ENCODE peak calls at places on chromosomes 6 and 20, in seven cellular contexts. One of them, this sample, is unnamed.

GRCh38 chr6:144362042-144363018 is 77.2 kb downstream of the UTRN start:
- DNase-seq in RPMI7951: no peak
- DNase-seq in naive B cell: no peak
- DNase-seq in ureter: no peak
- DNase-seq in stimulated activated CD4-positive, alpha-beta T cell treated with anti-CD3 and anti-CD28 coated beads, Interleukin-1b, Interleukin-23, amount 100 ng/mL, for 24 hours: no peak
- DNase-seq in activated T-helper 1 cell treated with anti-CD3 and anti-CD28 coated beads, Interleukin-2, amount 50 U/mL, for 16 hours: no peak
- DNase-seq in GM18507: no peak
- DNase-seq in this sample: peak; percentile 88

GRCh38 chr6:30213999-30214982 is 1.1 kb upstream of the TRIM26 start:
- DNase-seq in stimulated activated CD4-positive, alpha-beta T cell treated with anti-CD3 and anti-CD28 coated beads, Interleukin-1b, Interleukin-23, amount 100 ng/mL, for 24 hours: peak; percentile 54
- DNase-seq in ureter: peak; percentile 86
- DNase-seq in GM18507: peak; percentile 57
- DNase-seq in RPMI7951: peak; percentile 86
- DNase-seq in activated T-helper 1 cell treated with anti-CD3 and anti-CD28 coated beads, Interleukin-2, amount 50 U/mL, for 16 hours: peak; percentile 57
- DNase-seq in naive B cell: peak; percentile 77
- DNase-seq in this sample: peak; percentile 48

GRCh38 chr6:4931530-4932505 is 72.0 kb downstream of the RPP40 start:
- DNase-seq in RPMI7951: no peak
- DNase-seq in GM18507: no peak
- DNase-seq in activated T-helper 1 cell treated with anti-CD3 and anti-CD28 coated beads, Interleukin-2, amount 50 U/mL, for 16 hours: no peak
- DNase-seq in ureter: no peak
- DNase-seq in naive B cell: no peak
- DNase-seq in stimulated activated CD4-positive, alpha-beta T cell treated with anti-CD3 and anti-CD28 coated beads, Interleukin-1b, Interleukin-23, amount 100 ng/mL, for 24 hours: no peak
- DNase-seq in this sample: no peak

GRCh38 chr6:35148167-35148741 is 7.1 kb upstream of the TCP11 start:
- DNase-seq in GM18507: no peak
- DNase-seq in stimulated activated CD4-positive, alpha-beta T cell treated with anti-CD3 and anti-CD28 coated beads, Interleukin-1b, Interleukin-23, amount 100 ng/mL, for 24 hours: peak; percentile 36
- DNase-seq in activated T-helper 1 cell treated with anti-CD3 and anti-CD28 coated beads, Interleukin-2, amount 50 U/mL, for 16 hours: no peak
- DNase-seq in naive B cell: no peak
- DNase-seq in RPMI7951: peak; percentile 81
- DNase-seq in ureter: no peak
- DNase-seq in this sample: peak; percentile 44

GRCh38 chr6:10413850-10414765 is 766 bp downstream of the TFAP2A start:
- DNase-seq in stimulated activated CD4-positive, alpha-beta T cell treated with anti-CD3 and anti-CD28 coated beads, Interleukin-1b, Interleukin-23, amount 100 ng/mL, for 24 hours: no peak
- DNase-seq in activated T-helper 1 cell treated with anti-CD3 and anti-CD28 coated beads, Interleukin-2, amount 50 U/mL, for 16 hours: no peak
- DNase-seq in ureter: peak; percentile 65
- DNase-seq in GM18507: no peak
- DNase-seq in RPMI7951: peak; percentile 70
- DNase-seq in naive B cell: no peak
- DNase-seq in this sample: no peak

GRCh38 chr6:111482959-111483735 is at the start of gene REV3L:
- DNase-seq in activated T-helper 1 cell treated with anti-CD3 and anti-CD28 coated beads, Interleukin-2, amount 50 U/mL, for 16 hours: peak; percentile 77
- DNase-seq in ureter: peak; percentile 93
- DNase-seq in stimulated activated CD4-positive, alpha-beta T cell treated with anti-CD3 and anti-CD28 coated beads, Interleukin-1b, Interleukin-23, amount 100 ng/mL, for 24 hours: peak; percentile 91
- DNase-seq in RPMI7951: peak; percentile 87
- DNase-seq in naive B cell: peak; percentile 84
- DNase-seq in GM18507: peak; percentile 50
- DNase-seq in this sample: peak; percentile 76

GRCh38 chr6:91181416-91181815 is 594.5 kb upstream of the MAP3K7 start:
- DNase-seq in stimulated activated CD4-positive, alpha-beta T cell treated with anti-CD3 and anti-CD28 coated beads, Interleukin-1b, Interleukin-23, amount 100 ng/mL, for 24 hours: no peak
- DNase-seq in ureter: no peak
- DNase-seq in RPMI7951: no peak
- DNase-seq in GM18507: no peak
- DNase-seq in naive B cell: no peak
- DNase-seq in activated T-helper 1 cell treated with anti-CD3 and anti-CD28 coated beads, Interleukin-2, amount 50 U/mL, for 16 hours: no peak
- DNase-seq in this sample: no peak

GRCh38 chr6:68746376-68746775 is 111.3 kb downstream of the ADGRB3 start:
- DNase-seq in RPMI7951: no peak
- DNase-seq in stimulated activated CD4-positive, alpha-beta T cell treated with anti-CD3 and anti-CD28 coated beads, Interleukin-1b, Interleukin-23, amount 100 ng/mL, for 24 hours: no peak
- DNase-seq in activated T-helper 1 cell treated with anti-CD3 and anti-CD28 coated beads, Interleukin-2, amount 50 U/mL, for 16 hours: no peak
- DNase-seq in ureter: no peak
- DNase-seq in GM18507: no peak
- DNase-seq in naive B cell: no peak
- DNase-seq in this sample: no peak

GRCh38 chr20:5634894-5635293 is 115.3 kb upstream of the SHLD1 start:
- DNase-seq in ureter: no peak
- DNase-seq in RPMI7951: no peak
- DNase-seq in GM18507: no peak
- DNase-seq in naive B cell: no peak
- DNase-seq in activated T-helper 1 cell treated with anti-CD3 and anti-CD28 coated beads, Interleukin-2, amount 50 U/mL, for 16 hours: no peak
- DNase-seq in stimulated activated CD4-positive, alpha-beta T cell treated with anti-CD3 and anti-CD28 coated beads, Interleukin-1b, Interleukin-23, amount 100 ng/mL, for 24 hours: no peak
- DNase-seq in this sample: no peak

GRCh38 chr20:17226410-17227198 is at the start of gene PCSK2:
- DNase-seq in GM18507: no peak
- DNase-seq in RPMI7951: peak; percentile 33
- DNase-seq in naive B cell: no peak
- DNase-seq in ureter: no peak
- DNase-seq in activated T-helper 1 cell treated with anti-CD3 and anti-CD28 coated beads, Interleukin-2, amount 50 U/mL, for 16 hours: no peak
- DNase-seq in stimulated activated CD4-positive, alpha-beta T cell treated with anti-CD3 and anti-CD28 coated beads, Interleukin-1b, Interleukin-23, amount 100 ng/mL, for 24 hours: no peak
- DNase-seq in this sample: no peak

GRCh38 chr6:147510949-147511590 is 2.6 kb downstream of the SAMD5 start:
- DNase-seq in stimulated activated CD4-positive, alpha-beta T cell treated with anti-CD3 and anti-CD28 coated beads, Interleukin-1b, Interleukin-23, amount 100 ng/mL, for 24 hours: no peak
- DNase-seq in GM18507: no peak
- DNase-seq in naive B cell: no peak
- DNase-seq in ureter: no peak
- DNase-seq in activated T-helper 1 cell treated with anti-CD3 and anti-CD28 coated beads, Interleukin-2, amount 50 U/mL, for 16 hours: no peak
- DNase-seq in RPMI7951: no peak
- DNase-seq in this sample: no peak

GRCh38 chr6:16284472-16284871 is 46.1 kb downstream of the GMPR start:
- DNase-seq in ureter: no peak
- DNase-seq in naive B cell: no peak
- DNase-seq in stimulated activated CD4-positive, alpha-beta T cell treated with anti-CD3 and anti-CD28 coated beads, Interleukin-1b, Interleukin-23, amount 100 ng/mL, for 24 hours: no peak
- DNase-seq in RPMI7951: no peak
- DNase-seq in GM18507: no peak
- DNase-seq in activated T-helper 1 cell treated with anti-CD3 and anti-CD28 coated beads, Interleukin-2, amount 50 U/mL, for 16 hours: no peak
- DNase-seq in this sample: no peak

GRCh38 chr20:46755483-46756417 is 46.3 kb downstream of the SLC2A10 start:
- DNase-seq in GM18507: no peak
- DNase-seq in naive B cell: no peak
- DNase-seq in activated T-helper 1 cell treated with anti-CD3 and anti-CD28 coated beads, Interleukin-2, amount 50 U/mL, for 16 hours: no peak
- DNase-seq in ureter: no peak
- DNase-seq in stimulated activated CD4-positive, alpha-beta T cell treated with anti-CD3 and anti-CD28 coated beads, Interleukin-1b, Interleukin-23, amount 100 ng/mL, for 24 hours: no peak
- DNase-seq in RPMI7951: no peak
- DNase-seq in this sample: no peak

GRCh38 chr6:130513770-130514169 is 148.0 kb downstream of the TMEM200A start:
- DNase-seq in naive B cell: peak; percentile 56
- DNase-seq in activated T-helper 1 cell treated with anti-CD3 and anti-CD28 coated beads, Interleukin-2, amount 50 U/mL, for 16 hours: no peak
- DNase-seq in stimulated activated CD4-positive, alpha-beta T cell treated with anti-CD3 and anti-CD28 coated beads, Interleukin-1b, Interleukin-23, amount 100 ng/mL, for 24 hours: no peak
- DNase-seq in ureter: no peak
- DNase-seq in RPMI7951: peak; percentile 91
- DNase-seq in GM18507: no peak
- DNase-seq in this sample: no peak

GRCh38 chr20:56181593-56181992 is 66.9 kb upstream of the MC3R start:
- DNase-seq in GM18507: no peak
- DNase-seq in ureter: no peak
- DNase-seq in activated T-helper 1 cell treated with anti-CD3 and anti-CD28 coated beads, Interleukin-2, amount 50 U/mL, for 16 hours: no peak
- DNase-seq in RPMI7951: no peak
- DNase-seq in naive B cell: no peak
- DNase-seq in stimulated activated CD4-positive, alpha-beta T cell treated with anti-CD3 and anti-CD28 coated beads, Interleukin-1b, Interleukin-23, amount 100 ng/mL, for 24 hours: no peak
- DNase-seq in this sample: no peak

GRCh38 chr20:11332376-11332775 is 585.3 kb upstream of the BTBD3 start:
- DNase-seq in GM18507: no peak
- DNase-seq in naive B cell: no peak
- DNase-seq in ureter: no peak
- DNase-seq in RPMI7951: peak; percentile 19
- DNase-seq in stimulated activated CD4-positive, alpha-beta T cell treated with anti-CD3 and anti-CD28 coated beads, Interleukin-1b, Interleukin-23, amount 100 ng/mL, for 24 hours: no peak
- DNase-seq in activated T-helper 1 cell treated with anti-CD3 and anti-CD28 coated beads, Interleukin-2, amount 50 U/mL, for 16 hours: no peak
- DNase-seq in this sample: no peak

GRCh38 chr6:107670792-107671199 is 153.3 kb downstream of the SCML4 start:
- DNase-seq in GM18507: peak; percentile 35
- DNase-seq in activated T-helper 1 cell treated with anti-CD3 and anti-CD28 coated beads, Interleukin-2, amount 50 U/mL, for 16 hours: no peak
- DNase-seq in naive B cell: peak; percentile 76
- DNase-seq in RPMI7951: peak; percentile 90
- DNase-seq in stimulated activated CD4-positive, alpha-beta T cell treated with anti-CD3 and anti-CD28 coated beads, Interleukin-1b, Interleukin-23, amount 100 ng/mL, for 24 hours: no peak
- DNase-seq in ureter: no peak
- DNase-seq in this sample: peak; percentile 60

GRCh38 chr6:2101213-2101612 is 144.2 kb downstream of the GMDS start:
- DNase-seq in RPMI7951: no peak
- DNase-seq in activated T-helper 1 cell treated with anti-CD3 and anti-CD28 coated beads, Interleukin-2, amount 50 U/mL, for 16 hours: no peak
- DNase-seq in stimulated activated CD4-positive, alpha-beta T cell treated with anti-CD3 and anti-CD28 coated beads, Interleukin-1b, Interleukin-23, amount 100 ng/mL, for 24 hours: no peak
- DNase-seq in ureter: no peak
- DNase-seq in GM18507: no peak
- DNase-seq in naive B cell: no peak
- DNase-seq in this sample: no peak

GRCh38 chr20:33645421-33645820 is 16.7 kb upstream of the C20orf144 start:
- DNase-seq in naive B cell: no peak
- DNase-seq in stimulated activated CD4-positive, alpha-beta T cell treated with anti-CD3 and anti-CD28 coated beads, Interleukin-1b, Interleukin-23, amount 100 ng/mL, for 24 hours: no peak
- DNase-seq in activated T-helper 1 cell treated with anti-CD3 and anti-CD28 coated beads, Interleukin-2, amount 50 U/mL, for 16 hours: no peak
- DNase-seq in ureter: no peak
- DNase-seq in RPMI7951: no peak
- DNase-seq in GM18507: no peak
- DNase-seq in this sample: no peak

GRCh38 chr20:40331249-40331648 is 357.8 kb downstream of the MAFB start:
- DNase-seq in ureter: no peak
- DNase-seq in activated T-helper 1 cell treated with anti-CD3 and anti-CD28 coated beads, Interleukin-2, amount 50 U/mL, for 16 hours: no peak
- DNase-seq in stimulated activated CD4-positive, alpha-beta T cell treated with anti-CD3 and anti-CD28 coated beads, Interleukin-1b, Interleukin-23, amount 100 ng/mL, for 24 hours: no peak
- DNase-seq in RPMI7951: no peak
- DNase-seq in GM18507: no peak
- DNase-seq in naive B cell: no peak
- DNase-seq in this sample: no peak

GRCh38 chr6:74369556-74369993 is 673.6 kb downstream of the CD109 start:
- DNase-seq in ureter: no peak
- DNase-seq in RPMI7951: peak; percentile 23
- DNase-seq in stimulated activated CD4-positive, alpha-beta T cell treated with anti-CD3 and anti-CD28 coated beads, Interleukin-1b, Interleukin-23, amount 100 ng/mL, for 24 hours: no peak
- DNase-seq in naive B cell: no peak
- DNase-seq in activated T-helper 1 cell treated with anti-CD3 and anti-CD28 coated beads, Interleukin-2, amount 50 U/mL, for 16 hours: no peak
- DNase-seq in GM18507: no peak
- DNase-seq in this sample: peak; percentile 14

GRCh38 chr20:44780226-44780625 is 30.1 kb downstream of the RIMS4 start:
- DNase-seq in RPMI7951: peak; percentile 63
- DNase-seq in GM18507: no peak
- DNase-seq in stimulated activated CD4-positive, alpha-beta T cell treated with anti-CD3 and anti-CD28 coated beads, Interleukin-1b, Interleukin-23, amount 100 ng/mL, for 24 hours: peak; percentile 17
- DNase-seq in naive B cell: no peak
- DNase-seq in ureter: no peak
- DNase-seq in activated T-helper 1 cell treated with anti-CD3 and anti-CD28 coated beads, Interleukin-2, amount 50 U/mL, for 16 hours: no peak
- DNase-seq in this sample: peak; percentile 61

GRCh38 chr20:33882018-33882417 is 70.9 kb downstream of the CHMP4B start:
- DNase-seq in stimulated activated CD4-positive, alpha-beta T cell treated with anti-CD3 and anti-CD28 coated beads, Interleukin-1b, Interleukin-23, amount 100 ng/mL, for 24 hours: no peak
- DNase-seq in naive B cell: no peak
- DNase-seq in ureter: no peak
- DNase-seq in GM18507: no peak
- DNase-seq in RPMI7951: no peak
- DNase-seq in activated T-helper 1 cell treated with anti-CD3 and anti-CD28 coated beads, Interleukin-2, amount 50 U/mL, for 16 hours: no peak
- DNase-seq in this sample: no peak

GRCh38 chr6:20325641-20326421 is 75.8 kb upstream of the E2F3 start:
- DNase-seq in stimulated activated CD4-positive, alpha-beta T cell treated with anti-CD3 and anti-CD28 coated beads, Interleukin-1b, Interleukin-23, amount 100 ng/mL, for 24 hours: no peak
- DNase-seq in RPMI7951: no peak
- DNase-seq in ureter: no peak
- DNase-seq in activated T-helper 1 cell treated with anti-CD3 and anti-CD28 coated beads, Interleukin-2, amount 50 U/mL, for 16 hours: no peak
- DNase-seq in GM18507: no peak
- DNase-seq in naive B cell: peak; percentile 55
- DNase-seq in this sample: no peak

GRCh38 chr6:5984150-5985089 is 22.3 kb downstream of the NRN1 start:
- DNase-seq in RPMI7951: no peak
- DNase-seq in naive B cell: no peak
- DNase-seq in GM18507: no peak
- DNase-seq in ureter: no peak
- DNase-seq in stimulated activated CD4-positive, alpha-beta T cell treated with anti-CD3 and anti-CD28 coated beads, Interleukin-1b, Interleukin-23, amount 100 ng/mL, for 24 hours: no peak
- DNase-seq in activated T-helper 1 cell treated with anti-CD3 and anti-CD28 coated beads, Interleukin-2, amount 50 U/mL, for 16 hours: no peak
- DNase-seq in this sample: no peak

GRCh38 chr20:24781061-24781980 is 167.7 kb upstream of the CST7 start:
- DNase-seq in stimulated activated CD4-positive, alpha-beta T cell treated with anti-CD3 and anti-CD28 coated beads, Interleukin-1b, Interleukin-23, amount 100 ng/mL, for 24 hours: no peak
- DNase-seq in ureter: no peak
- DNase-seq in RPMI7951: peak; percentile 68
- DNase-seq in activated T-helper 1 cell treated with anti-CD3 and anti-CD28 coated beads, Interleukin-2, amount 50 U/mL, for 16 hours: no peak
- DNase-seq in GM18507: no peak
- DNase-seq in naive B cell: no peak
- DNase-seq in this sample: no peak

GRCh38 chr6:135774006-135774405 is 77.5 kb upstream of the PDE7B start:
- DNase-seq in ureter: no peak
- DNase-seq in GM18507: no peak
- DNase-seq in activated T-helper 1 cell treated with anti-CD3 and anti-CD28 coated beads, Interleukin-2, amount 50 U/mL, for 16 hours: no peak
- DNase-seq in stimulated activated CD4-positive, alpha-beta T cell treated with anti-CD3 and anti-CD28 coated beads, Interleukin-1b, Interleukin-23, amount 100 ng/mL, for 24 hours: no peak
- DNase-seq in naive B cell: no peak
- DNase-seq in RPMI7951: no peak
- DNase-seq in this sample: no peak

GRCh38 chr20:51366155-51366886 is 176.2 kb downstream of the NFATC2 start:
- DNase-seq in activated T-helper 1 cell treated with anti-CD3 and anti-CD28 coated beads, Interleukin-2, amount 50 U/mL, for 16 hours: no peak
- DNase-seq in naive B cell: no peak
- DNase-seq in stimulated activated CD4-positive, alpha-beta T cell treated with anti-CD3 and anti-CD28 coated beads, Interleukin-1b, Interleukin-23, amount 100 ng/mL, for 24 hours: no peak
- DNase-seq in ureter: peak; percentile 62
- DNase-seq in GM18507: no peak
- DNase-seq in RPMI7951: peak; percentile 100
- DNase-seq in this sample: no peak